ENCODE peak calls at places on chromosomes 16 and 17, in four cellular contexts. Q is transverse colon; I is hippocampal formation; Z is stimulated activated effector memory CD8-positive, alpha-beta T cell treated with anti-CD3 and anti-CD28 coated beads, Interleukin-12 subunit alpha, Interleukin-12 subunit beta, amount 100 ng/mL, for 72 hours. B is an unnamed sample.

GRCh38 chr17:74736423-74737298 is at the start of gene RAB37:
- DNase-seq in Q (peak; percentile 59), I (no peak), Z (peak; percentile 76), B (peak; percentile 92)

GRCh38 chr16:57191056-57191536 is 5.0 kb downstream of the RSPRY1 start:
- DNase-seq in Q (no peak), I (no peak), Z (no peak), B (no peak)

GRCh38 chr17:45225051-45225700 is 3.5 kb downstream of the FMNL1 start:
- DNase-seq in Q (no peak), I (no peak), Z (peak; percentile 79), B (no peak)

GRCh38 chr17:56599566-56599965 is 6.1 kb downstream of the NOG start:
- DNase-seq in Q (no peak), I (no peak), Z (no peak), B (no peak)

GRCh38 chr17:75338335-75338734 is 49.1 kb upstream of the SLC25A19 start:
- DNase-seq in Q (no peak), I (no peak), Z (no peak), B (no peak)

GRCh38 chr16:67666032-67666537 is 465 bp downstream of the ENKD1 start:
- DNase-seq in Q (peak; percentile 46), I (no peak), Z (no peak), B (peak; percentile 32)

GRCh38 chr17:27381007-27381501 is 75.2 kb upstream of the KSR1 start:
- DNase-seq in Q (peak; percentile 72), I (peak; percentile 29), Z (peak; percentile 91), B (peak; percentile 73)

GRCh38 chr16:54171855-54172537 is 114.6 kb downstream of the IRX3 start:
- DNase-seq in Q (no peak), I (no peak), Z (no peak), B (no peak)

GRCh38 chr16:54331241-54332002 is 44.8 kb upstream of the IRX3 start:
- DNase-seq in Q (no peak), I (no peak), Z (no peak), B (no peak)

GRCh38 chr16:58426095-58426494 is 33.8 kb downstream of the GINS3 start:
- DNase-seq in Q (peak; percentile 16), I (peak; percentile 48), Z (peak; percentile 53), B (peak; percentile 31)

GRCh38 chr17:74953129-74953687 is 17.5 kb downstream of the OTOP3 start:
- DNase-seq in Q (peak; percentile 45), I (no peak), Z (no peak), B (no peak)

GRCh38 chr16:27690604-27691003 is 140.7 kb downstream of the KATNIP start:
- DNase-seq in Q (peak; percentile 35), I (peak; percentile 11), Z (peak; percentile 51), B (no peak)

GRCh38 chr17:2892305-2892971 is 96.2 kb downstream of the RAP1GAP2 start:
- DNase-seq in Q (peak; percentile 34), I (no peak), Z (no peak), B (no peak)

GRCh38 chr17:55157165-55157564 is 107.6 kb upstream of the HLF start:
- DNase-seq in Q (no peak), I (no peak), Z (no peak), B (no peak)

GRCh38 chr17:50540485-50541401 is 6.2 kb upstream of the SPATA20 start:
- DNase-seq in Q (no peak), I (no peak), Z (no peak), B (no peak)

GRCh38 chr17:37650419-37651003 is 7.3 kb upstream of the DDX52 start:
- DNase-seq in Q (peak; percentile 41), I (no peak), Z (no peak), B (no peak)

GRCh38 chr16:1610841-1611653 is 825 bp downstream of the IFT140 start:
- DNase-seq in Q (peak; percentile 12), I (no peak), Z (peak; percentile 68), B (no peak)

GRCh38 chr16:11203111-11203623 is 52.8 kb downstream of the SOCS1 start:
- DNase-seq in Q (no peak), I (no peak), Z (no peak), B (no peak)

GRCh38 chr17:79633154-79633553 is 22.3 kb upstream of the RBFOX3 start:
- DNase-seq in Q (peak; percentile 6), I (no peak), Z (peak; percentile 38), B (peak; percentile 12)

GRCh38 chr17:33033176-33033575 is 41.5 kb downstream of the SPACA3 start:
- DNase-seq in Q (no peak), I (no peak), Z (no peak), B (no peak)

GRCh38 chr17:9646556-9646905 is 1.2 kb downstream of the USP43 start:
- DNase-seq in Q (no peak), I (no peak), Z (no peak), B (no peak)

GRCh38 chr17:7992516-7992915 is 9.9 kb upstream of the GUCY2D start:
- DNase-seq in Q (no peak), I (no peak), Z (no peak), B (no peak)

GRCh38 chr17:47700471-47701449 is 6.8 kb downstream of the TBKBP1 start:
- DNase-seq in Q (no peak), I (no peak), Z (peak; percentile 82), B (no peak)

GRCh38 chr16:29021471-29021870 is 36.6 kb downstream of the LAT start:
- DNase-seq in Q (no peak), I (no peak), Z (no peak), B (no peak)

GRCh38 chr16:72240949-72241348 is 69.0 kb upstream of the PMFBP1 start:
- DNase-seq in Q (no peak), I (no peak), Z (no peak), B (no peak)

GRCh38 chr16:75385507-75386152 is 47.7 kb downstream of the CFDP1 start:
- DNase-seq in Q (no peak), I (no peak), Z (no peak), B (peak; percentile 70)

GRCh38 chr16:19113577-19114358 is at the start of gene ITPRIPL2:
- DNase-seq in Q (peak; percentile 84), I (peak; percentile 62), Z (peak; percentile 71), B (peak; percentile 32)

GRCh38 chr17:48002208-48002919 is 31.5 kb downstream of the CDK5RAP3 start:
- DNase-seq in Q (no peak), I (no peak), Z (no peak), B (no peak)

GRCh38 chr16:2150418-2151187 is 2.2 kb downstream of the RAB26 start:
- DNase-seq in Q (peak; percentile 62), I (no peak), Z (no peak), B (no peak)